ENCODE peak calls at places on chromosomes 13 and 19, in nine cellular contexts. F is uterus; D is amygdala; T is Peyer's patch; C is AG10803; N is stimulated activated naive CD4-positive, alpha-beta T cell; Y is mucosa of gallbladder; J is GM23248; X is dermis microvascular lymphatic vessel endothelial cell. E is an unnamed sample.

GRCh38 chr13:32587774-32588165 is 1.5 kb downstream of the PDS5B start:
- DNase-seq in F (no peak), D (no peak), T (no peak), C (peak), N (no peak), Y (no peak), J (peak), X (no peak), E (peak)

GRCh38 chr13:110593430-110594130 is 21.8 kb upstream of the NAXD start:
- DNase-seq in F (no peak), D (no peak), T (no peak), C (peak), N (no peak), Y (peak), J (peak), X (peak), E (peak)

GRCh38 chr13:38670627-38671026 is 16.2 kb upstream of the FREM2 start:
- DNase-seq in F (no peak), D (no peak), T (no peak), C (no peak), N (no peak), Y (no peak), J (peak), X (no peak), E (no peak)

GRCh38 chr19:29507081-29507860 is 18.5 kb upstream of the VSTM2B start:
- DNase-seq in F (no peak), D (no peak), T (no peak), C (no peak), N (no peak), Y (no peak), J (no peak), X (no peak), E (no peak)

GRCh38 chr19:6890938-6891337 is 3.6 kb downstream of the ADGRE1 start:
- DNase-seq in F (no peak), D (no peak), T (peak), C (no peak), N (no peak), Y (no peak), J (no peak), X (no peak), E (no peak)

GRCh38 chr19:40381321-40381720 is 8.7 kb downstream of the HIPK4 start:
- DNase-seq in F (no peak), D (no peak), T (no peak), C (no peak), N (no peak), Y (no peak), J (no peak), X (no peak), E (no peak)

GRCh38 chr13:106446011-106446410 is 89.5 kb downstream of the EFNB2 start:
- DNase-seq in F (no peak), D (no peak), T (no peak), C (peak), N (no peak), Y (no peak), J (peak), X (no peak), E (peak)

GRCh38 chr13:74979703-74980102 is 502.3 kb downstream of the TBC1D4 start:
- DNase-seq in F (no peak), D (no peak), T (no peak), C (no peak), N (no peak), Y (no peak), J (no peak), X (no peak), E (no peak)

GRCh38 chr19:35796645-35797542 is 15.8 kb downstream of the PRODH2 start:
- DNase-seq in F (no peak), D (no peak), T (no peak), C (no peak), N (no peak), Y (no peak), J (no peak), X (no peak), E (no peak)

GRCh38 chr19:41089955-41090354 is 1.7 kb downstream of the CYP2A13 start:
- DNase-seq in F (no peak), D (no peak), T (no peak), C (no peak), N (no peak), Y (no peak), J (no peak), X (no peak), E (no peak)

GRCh38 chr13:112991611-112992010 is 22.6 kb downstream of the MCF2L start:
- DNase-seq in F (no peak), D (no peak), T (no peak), C (no peak), N (no peak), Y (no peak), J (no peak), X (no peak), E (no peak)

GRCh38 chr13:88031980-88032562 is 360.9 kb downstream of the SLITRK5 start:
- DNase-seq in F (no peak), D (no peak), T (no peak), C (peak), N (no peak), Y (no peak), J (peak), X (no peak), E (peak)

GRCh38 chr13:90238433-90238832 is 1109.1 kb upstream of the MIR17HG start:
- DNase-seq in F (no peak), D (no peak), T (no peak), C (no peak), N (no peak), Y (no peak), J (no peak), X (no peak), E (no peak)

GRCh38 chr19:42028304-42029216 is 34.5 kb upstream of the ATP1A3 start:
- DNase-seq in F (no peak), D (no peak), T (no peak), C (no peak), N (no peak), Y (no peak), J (no peak), X (no peak), E (no peak)

GRCh38 chr13:111291908-111292307 is 28.5 kb upstream of the TEX29 start:
- DNase-seq in F (no peak), D (no peak), T (no peak), C (no peak), N (no peak), Y (no peak), J (no peak), X (no peak), E (no peak)

E was measured in kidney glomerular epithelial cell.